ENCODE peak calls at places on chromosome 9, in eight cellular contexts. F, B, V, E, Y, K, M and Q are unnamed samples. For H3K4me1 and H3K27me3, the result is how much of the 10 kb centered on the place peaks cover.

GRCh38 chr9:35353731-35354365 is 136.1 kb upstream of the RUSC2 start:
- DNase-seq in E (no peak), K (no peak), M (no peak), V (no peak), Y (no peak), F (no peak), B (no peak), Q (no peak)

GRCh38 chr9:69120380-69121154 is 53.5 kb upstream of the TJP2 start:
- DNase-seq in F (peak), E (no peak), Y (no peak), K (peak), M (peak), B (peak), V (peak), Q (no peak)

GRCh38 chr9:38142201-38142600 is 73.2 kb upstream of the SHB start:
- DNase-seq in V (no peak), K (peak), E (no peak), B (no peak), F (no peak), M (no peak), Y (no peak), Q (no peak)

GRCh38 chr9:78958887-78959286 is 612.9 kb upstream of the TLE4 start:
- DNase-seq in K (no peak), Y (no peak), F (no peak), B (no peak), M (peak), V (no peak), E (peak), Q (no peak)

GRCh38 chr9:116499986-116500871 is 186.9 kb upstream of the TRIM32 start:
- DNase-seq in Y (no peak), B (no peak), K (peak), F (no peak), V (no peak), E (no peak), M (peak), Q (no peak)

GRCh38 chr9:129939426-129939825 is 103.6 kb downstream of the FNBP1 start:
- DNase-seq in Y (no peak), M (no peak), V (no peak), B (no peak), F (no peak), E (no peak), K (no peak), Q (no peak)

GRCh38 chr9:87687207-87687606 is 38.7 kb upstream of the CTSL start:
- DNase-seq in M (no peak), V (no peak), E (no peak), Y (no peak), K (no peak), B (no peak), F (no peak), Q (no peak)

GRCh38 chr9:95874303-95874988 is 1.0 kb upstream of the ERCC6L2 start:
- DNase-seq in Y (no peak), K (peak), M (no peak), B (no peak), V (no peak), F (no peak), E (no peak), Q (no peak)

GRCh38 chr9:19138084-19138483 is 10.8 kb upstream of the PLIN2 start:
- DNase-seq in F (no peak), Y (no peak), B (no peak), K (no peak), M (no peak), V (no peak), E (no peak), Q (no peak)

GRCh38 chr9:96061293-96061987 is 185.9 kb downstream of the ERCC6L2 start:
- DNase-seq in V (no peak), E (no peak), B (no peak), M (peak), Y (peak), F (peak), K (peak), Q (no peak)

GRCh38 chr9:14018061-14018460 is 295.9 kb downstream of the NFIB start:
- DNase-seq in M (no peak), B (no peak), V (no peak), E (no peak), F (no peak), K (no peak), Y (no peak), Q (no peak)

GRCh38 chr9:131107760-131108159 is 11.4 kb downstream of the AIF1L start:
- DNase-seq in F (no peak), E (no peak), K (peak), B (no peak), Y (no peak), V (no peak), M (no peak), Q (no peak)

GRCh38 chr9:37036237-37037136 is 2.4 kb upstream of the PAX5 start:
- DNase-seq in M (no peak), E (no peak), K (peak), F (peak), B (no peak), Y (no peak), V (no peak), Q (no peak)

GRCh38 chr9:113477058-113477457 is 13.5 kb downstream of the RGS3 start:
- DNase-seq in V (no peak), E (no peak), F (no peak), K (no peak), Y (no peak), B (no peak), M (no peak), Q (no peak)

GRCh38 chr9:2291980-2292704 is 277.0 kb downstream of the SMARCA2 start:
- DNase-seq in V (no peak), F (no peak), M (no peak), K (peak), E (peak), Y (no peak), B (peak), Q (no peak)

GRCh38 chr9:18359335-18359734 is 114.6 kb upstream of the ADAMTSL1 start:
- DNase-seq in B (no peak), M (no peak), K (peak), F (no peak), V (no peak), E (no peak), Y (no peak), Q (no peak)

GRCh38 chr9:99509291-99509826 is 287.3 kb downstream of the SEC61B start:
- DNase-seq in F (no peak), M (no peak), V (no peak), E (peak), B (no peak), K (no peak), Y (no peak), Q (no peak)

GRCh38 chr9:93620881-93621820 is 44.8 kb downstream of the PHF2 start:
- DNase-seq in F (peak), M (no peak), B (peak), Y (no peak), E (peak), K (no peak), V (no peak), Q (no peak)

GRCh38 chr9:9222730-9223129 is 1390.1 kb downstream of the PTPRD start:
- DNase-seq in B (no peak), K (no peak), V (no peak), M (no peak), E (no peak), Y (no peak), F (no peak), Q (no peak)

GRCh38 chr9:108150736-108151135 is 661.2 kb upstream of the KLF4 start:
- DNase-seq in M (no peak), K (peak), Y (peak), V (no peak), B (no peak), E (no peak), F (no peak), Q (no peak)

GRCh38 chr9:131727184-131727785 is 12.6 kb downstream of the RAPGEF1 start:
- DNase-seq in K (peak), E (no peak), B (no peak), M (no peak), Y (peak), V (no peak), F (no peak), Q (no peak)

GRCh38 chr9:83706703-83707517 is 848 bp downstream of the UBQLN1 start:
- DNase-seq in B (peak), M (no peak), V (no peak), K (peak), E (no peak), Y (peak), F (peak), Q (no peak)

GRCh38 chr9:6054280-6055099 is 39.1 kb upstream of the RANBP6 start:
- DNase-seq in E (no peak), Y (peak), M (peak), K (no peak), V (peak), F (peak), B (no peak), Q (no peak)

GRCh38 chr9:135820661-135821060 is 86.7 kb downstream of the CAMSAP1 start:
- DNase-seq in Y (peak), M (no peak), E (no peak), V (no peak), B (no peak), K (no peak), F (peak), Q (no peak)

GRCh38 chr9:122366074-122366672 is 4.7 kb upstream of the PTGS1 start:
- DNase-seq in Y (no peak), E (no peak), F (no peak), M (no peak), V (no peak), K (peak), B (no peak), Q (no peak)

GRCh38 chr9:76099516-76099915 is 209.0 kb downstream of the PCSK5 start:
- DNase-seq in K (no peak), V (no peak), F (no peak), M (no peak), E (no peak), Y (no peak), B (no peak), Q (no peak)

GRCh38 chr9:80619356-80619755 is 1047.6 kb downstream of the TLE4 start:
- DNase-seq in Y (no peak), B (no peak), E (no peak), F (no peak), K (no peak), V (no peak), M (no peak), Q (no peak)

GRCh38 chr9:124248992-124249391 is 8.8 kb upstream of the NEK6 start:
- DNase-seq in E (no peak), B (no peak), V (no peak), F (no peak), M (no peak), Y (no peak), K (no peak), Q (no peak)

GRCh38 chr9:124251188-124251587 is 6.6 kb upstream of the NEK6 start:
- DNase-seq in Y (no peak), K (no peak), F (no peak), V (no peak), E (no peak), B (no peak), M (no peak), Q (no peak)

GRCh38 chr9:124255222-124255621 is 2.5 kb upstream of the NEK6 start:
- DNase-seq in M (no peak), B (no peak), K (peak), V (no peak), Y (no peak), E (no peak), F (no peak), Q (no peak)

GRCh38 chr9:124254261-124254682 is 3.5 kb upstream of the NEK6 start:
- DNase-seq in Y (no peak), E (no peak), V (no peak), B (no peak), F (no peak), K (peak), M (no peak), Q (no peak)

DNA sequence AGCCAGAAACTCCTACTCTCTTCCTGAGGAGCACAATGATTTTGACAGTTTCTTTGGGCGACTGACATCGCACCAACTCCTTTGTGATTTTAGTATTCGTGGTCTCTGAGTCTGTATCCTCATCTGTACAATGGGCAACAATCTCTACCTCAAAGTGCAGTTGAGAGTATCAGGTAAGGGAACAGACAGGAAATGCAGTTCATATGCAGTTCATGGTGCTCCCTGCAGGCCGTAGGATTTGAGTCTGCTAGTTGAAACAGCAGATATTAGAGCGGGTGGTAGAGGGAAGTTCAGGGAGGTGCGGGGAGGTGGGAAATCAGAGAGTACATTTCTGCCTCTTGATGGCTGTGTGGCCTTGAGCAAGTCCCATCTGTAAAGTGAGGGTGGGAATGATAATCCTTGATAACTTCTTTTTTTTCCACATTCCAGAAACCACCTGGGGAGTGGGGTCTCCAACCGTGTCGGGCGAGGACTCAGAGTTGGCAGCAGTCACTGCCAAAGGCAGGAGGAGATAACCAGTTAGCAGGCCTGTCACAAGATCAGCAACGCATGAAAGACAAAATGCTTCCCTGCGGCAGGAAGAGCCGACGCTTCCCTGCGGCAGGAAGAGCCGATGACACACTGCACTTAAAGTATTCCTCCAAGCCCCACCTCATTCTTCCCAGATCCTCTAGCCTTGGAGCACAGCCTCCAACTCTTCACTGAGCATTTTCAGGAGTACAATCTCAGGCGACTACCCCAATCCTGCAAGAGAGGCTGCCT is 6.0 kb upstream of the NEK6 start:
- DNase-seq in K (peak), V (no peak), E (no peak), Y (no peak), F (no peak), M (no peak), B (no peak), Q (no peak)
- H3K4me3 ChIP-seq in K (no peak), V (no peak), E (no peak), Y (no peak), F (no peak), M (no peak), B (no peak), Q (no peak)

GRCh38 chr9:15298362-15298761 is 8.7 kb downstream of the TTC39B start:
- DNase-seq in F (no peak), V (no peak), Y (no peak), B (no peak), M (no peak), K (no peak), E (no peak), Q (no peak)

GRCh38 chr9:15293084-15293483 is 13.9 kb downstream of the TTC39B start:
- DNase-seq in K (no peak), V (no peak), E (no peak), Y (no peak), M (no peak), B (no peak), F (no peak), Q (no peak)

GRCh38 chr9:15299374-15299939 is 7.6 kb downstream of the TTC39B start:
- DNase-seq in Y (no peak), V (no peak), E (no peak), F (no peak), B (no peak), M (no peak), K (no peak), Q (no peak)

GRCh38 chr9:15293727-15294405 is 13.2 kb downstream of the TTC39B start:
- DNase-seq in M (no peak), B (no peak), F (no peak), V (peak), K (no peak), E (no peak), Y (no peak), Q (no peak)

GRCh38 chr9:15295761-15296405 is 11.1 kb downstream of the TTC39B start:
- DNase-seq in V (no peak), K (peak), F (no peak), M (no peak), Y (no peak), B (no peak), E (no peak), Q (no peak)
- H3K4me1 ChIP-seq in V (under half), K (under half), F (under half), M (under half), Y (under half), B (under half), E (under half), Q (under half)

GRCh38 chr9:91768977-91769916 is 180.8 kb downstream of the ROR2 start:
- DNase-seq in F (no peak), M (no peak), E (no peak), Y (no peak), B (no peak), V (no peak), K (no peak), Q (peak)

GRCh38 chr9:91770229-91770628 is 179.8 kb downstream of the ROR2 start:
- DNase-seq in F (no peak), M (no peak), E (no peak), V (no peak), K (no peak), Y (no peak), B (no peak), Q (peak)

GRCh38 chr9:91766301-91766700 is 183.7 kb downstream of the ROR2 start:
- DNase-seq in K (no peak), M (no peak), F (no peak), Y (no peak), E (no peak), B (no peak), V (no peak), Q (no peak)

GRCh38 chr9:91771027-91771426 is 179.0 kb downstream of the ROR2 start:
- DNase-seq in Y (no peak), E (no peak), M (no peak), V (peak), B (no peak), F (no peak), K (peak), Q (no peak)

DNA sequence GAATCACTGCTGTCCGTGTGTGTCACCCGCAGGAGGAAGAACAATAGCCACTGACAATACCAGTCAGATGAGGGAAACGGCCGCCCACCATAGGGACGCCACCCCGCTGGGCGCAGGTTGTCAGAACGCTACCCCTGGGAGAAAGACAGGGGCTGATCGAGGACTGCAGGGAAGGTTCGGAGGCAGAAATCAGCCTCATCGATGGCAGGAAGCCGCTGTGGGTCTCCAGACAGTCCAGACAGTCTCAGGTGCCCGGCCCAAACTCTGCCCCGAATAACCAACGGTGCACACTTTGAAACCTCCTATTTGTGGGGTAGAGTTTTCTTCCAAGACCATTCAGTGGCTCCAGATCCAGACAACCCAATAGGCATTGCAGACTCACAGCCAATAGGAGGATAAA is 181.5 kb downstream of the ROR2 start:
- DNase-seq in V (no peak), B (no peak), Y (no peak), M (no peak), E (no peak), K (no peak), F (no peak), Q (peak)
- H3K27me3 ChIP-seq in V (under half), B (under half), Y (under half), M (under half), E (under half), K (under half), F (under half), Q (under half)

GRCh38 chr9:89400398-89401116 is 82.3 kb downstream of the SECISBP2 start:
- DNase-seq in E (no peak), B (no peak), V (no peak), M (no peak), Y (no peak), K (no peak), F (no peak), Q (no peak)
- H3K4me3 ChIP-seq in E (no peak), B (no peak), V (no peak), M (no peak), Y (no peak), K (no peak), F (no peak), Q (no peak)

DNA sequence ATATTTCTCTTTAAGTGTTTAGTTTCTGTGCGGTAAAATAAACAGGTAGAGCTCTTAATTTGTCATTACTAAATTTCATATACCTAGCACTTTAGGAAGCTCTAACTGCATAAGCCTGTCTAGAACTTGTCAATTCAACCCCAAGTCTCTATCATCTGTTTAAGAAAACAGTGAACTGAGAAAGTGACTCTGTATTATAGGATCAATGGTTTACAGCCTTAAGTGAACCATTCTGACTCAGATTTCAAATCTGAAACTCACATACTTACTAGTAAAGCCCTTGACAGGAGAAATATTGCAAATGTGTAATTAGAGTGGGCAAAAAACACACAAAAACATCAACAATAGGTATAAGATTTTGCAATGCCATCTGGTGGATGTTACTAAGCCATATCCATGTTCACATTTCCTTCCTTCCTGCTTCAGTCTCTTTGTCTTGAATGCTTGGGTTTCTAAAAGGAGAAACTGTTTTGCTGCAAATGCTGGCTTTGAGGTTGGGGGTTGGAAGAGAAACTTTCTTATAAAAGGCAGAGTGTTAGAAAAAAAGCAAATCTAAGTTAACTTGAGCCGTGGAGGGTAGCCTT is 101.8 kb downstream of the DOCK8 start:
- DNase-seq in K (no peak), Y (no peak), E (no peak), V (no peak), F (no peak), B (no peak), M (no peak), Q (no peak)
- H3K4me1 ChIP-seq in K (under half), Y (under half), E (under half), V (under half), F (under half), B (under half), M (under half), Q (under half)

DNA sequence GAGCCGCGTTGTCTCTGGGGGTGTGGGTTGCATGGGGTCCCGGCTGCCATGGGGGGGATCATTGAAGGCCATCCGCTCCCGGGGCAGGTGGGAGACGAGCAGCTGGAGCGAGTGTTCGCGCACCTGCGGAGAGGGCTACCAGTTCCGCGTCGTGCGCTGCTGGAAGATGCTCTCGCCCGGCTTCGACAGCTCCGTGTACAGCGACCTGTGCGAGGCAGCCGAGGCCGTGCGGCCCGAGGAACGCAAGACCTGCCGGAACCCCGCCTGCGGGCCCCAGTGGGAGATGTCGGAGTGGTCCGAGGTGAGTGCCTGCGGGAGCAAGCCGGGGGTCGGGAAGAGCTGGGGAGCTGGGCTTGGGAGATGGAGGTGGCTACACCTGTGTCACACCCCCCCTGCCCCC is 33.7 kb downstream of the ADAMTSL2 start:
- DNase-seq in B (no peak), K (no peak), V (no peak), Y (no peak), F (no peak), M (no peak), E (no peak), Q (no peak)
- H3K27me3 ChIP-seq in B (under half), K (under half), V (under half), Y (under half), F (under half), M (under half), E (under half), Q (under half)